ENCODE peak calls at places on chromosome 15, in seven cellular contexts. One of them, this sample, is unnamed.

GRCh38 chr15:44340410-44340809 is 51.9 kb downstream of the GOLM2 start:
- DNase-seq in breast epithelium: no peak
- DNase-seq in thyroid gland: peak
- DNase-seq in heart left ventricle: no peak
- DNase-seq in A549: no peak
- DNase-seq in endothelial cell of umbilical vein: no peak
- DNase-seq in sigmoid colon: no peak
- DNase-seq in this sample: no peak

GRCh38 chr15:31399544-31400171 is 73.0 kb downstream of the KLF13 start:
- DNase-seq in breast epithelium: no peak
- DNase-seq in thyroid gland: no peak
- DNase-seq in heart left ventricle: no peak
- DNase-seq in A549: no peak
- DNase-seq in endothelial cell of umbilical vein: no peak
- DNase-seq in sigmoid colon: peak
- DNase-seq in this sample: no peak

GRCh38 chr15:101378356-101378755 is 83.3 kb upstream of the SNRPA1 start:
- DNase-seq in breast epithelium: no peak
- DNase-seq in thyroid gland: no peak
- DNase-seq in heart left ventricle: no peak
- DNase-seq in A549: no peak
- DNase-seq in endothelial cell of umbilical vein: no peak
- DNase-seq in sigmoid colon: no peak
- DNase-seq in this sample: no peak

GRCh38 chr15:85403745-85404144 is 23.3 kb downstream of the AKAP13 start:
- DNase-seq in breast epithelium: no peak
- DNase-seq in thyroid gland: peak
- DNase-seq in heart left ventricle: no peak
- DNase-seq in A549: no peak
- DNase-seq in endothelial cell of umbilical vein: no peak
- DNase-seq in sigmoid colon: no peak
- DNase-seq in this sample: no peak

GRCh38 chr15:78255421-78256043 is 8.8 kb upstream of the DNAJA4 start:
- DNase-seq in breast epithelium: no peak
- DNase-seq in thyroid gland: no peak
- DNase-seq in heart left ventricle: no peak
- DNase-seq in A549: no peak
- DNase-seq in endothelial cell of umbilical vein: no peak
- DNase-seq in sigmoid colon: no peak
- DNase-seq in this sample: no peak

GRCh38 chr15:67303490-67304363 is 49.1 kb downstream of the IQCH start:
- DNase-seq in breast epithelium: no peak
- DNase-seq in thyroid gland: peak
- DNase-seq in heart left ventricle: no peak
- DNase-seq in A549: peak
- DNase-seq in endothelial cell of umbilical vein: peak
- DNase-seq in sigmoid colon: no peak
- DNase-seq in this sample: no peak

GRCh38 chr15:48966595-48967301 is 3.0 kb upstream of the SHC4 start:
- DNase-seq in breast epithelium: no peak
- DNase-seq in thyroid gland: no peak
- DNase-seq in heart left ventricle: no peak
- DNase-seq in A549: no peak
- DNase-seq in endothelial cell of umbilical vein: no peak
- DNase-seq in sigmoid colon: no peak
- DNase-seq in this sample: no peak

GRCh38 chr15:80846416-80846815 is 67.2 kb downstream of the CEMIP start:
- DNase-seq in breast epithelium: no peak
- DNase-seq in thyroid gland: no peak
- DNase-seq in heart left ventricle: no peak
- DNase-seq in A549: no peak
- DNase-seq in endothelial cell of umbilical vein: no peak
- DNase-seq in sigmoid colon: no peak
- DNase-seq in this sample: no peak

GRCh38 chr15:72923304-72923703 is 129.0 kb upstream of the NEO1 start:
- DNase-seq in breast epithelium: no peak
- DNase-seq in thyroid gland: no peak
- DNase-seq in heart left ventricle: no peak
- DNase-seq in A549: no peak
- DNase-seq in endothelial cell of umbilical vein: no peak
- DNase-seq in sigmoid colon: no peak
- DNase-seq in this sample: no peak

GRCh38 chr15:81645470-81645869 is 271.5 kb upstream of the TMC3 start:
- DNase-seq in breast epithelium: no peak
- DNase-seq in thyroid gland: no peak
- DNase-seq in heart left ventricle: no peak
- DNase-seq in A549: no peak
- DNase-seq in endothelial cell of umbilical vein: no peak
- DNase-seq in sigmoid colon: no peak
- DNase-seq in this sample: no peak

GRCh38 chr15:57054351-57054750 is 135.9 kb downstream of the TCF12 start:
- DNase-seq in breast epithelium: no peak
- DNase-seq in thyroid gland: no peak
- DNase-seq in heart left ventricle: no peak
- DNase-seq in A549: no peak
- DNase-seq in endothelial cell of umbilical vein: no peak
- DNase-seq in sigmoid colon: no peak
- DNase-seq in this sample: no peak

GRCh38 chr15:34514251-34514760 is 69.1 kb downstream of the GOLGA8B start:
- DNase-seq in breast epithelium: no peak
- DNase-seq in thyroid gland: peak
- DNase-seq in heart left ventricle: peak
- DNase-seq in A549: peak
- DNase-seq in endothelial cell of umbilical vein: peak
- DNase-seq in sigmoid colon: peak
- DNase-seq in this sample: no peak

GRCh38 chr15:71471347-71471746 is 339.0 kb upstream of the NR2E3 start:
- DNase-seq in breast epithelium: no peak
- DNase-seq in thyroid gland: no peak
- DNase-seq in heart left ventricle: no peak
- DNase-seq in A549: peak
- DNase-seq in endothelial cell of umbilical vein: no peak
- DNase-seq in sigmoid colon: no peak
- DNase-seq in this sample: no peak

GRCh38 chr15:52369030-52369429 is 73.4 kb upstream of the MYO5C start:
- DNase-seq in breast epithelium: no peak
- DNase-seq in thyroid gland: no peak
- DNase-seq in heart left ventricle: no peak
- DNase-seq in A549: no peak
- DNase-seq in endothelial cell of umbilical vein: no peak
- DNase-seq in sigmoid colon: no peak
- DNase-seq in this sample: no peak

GRCh38 chr15:76393614-76394013 is 57.0 kb downstream of the ISL2 start:
- DNase-seq in breast epithelium: no peak
- DNase-seq in thyroid gland: no peak
- DNase-seq in heart left ventricle: no peak
- DNase-seq in A549: no peak
- DNase-seq in endothelial cell of umbilical vein: peak
- DNase-seq in sigmoid colon: no peak
- DNase-seq in this sample: no peak

GRCh38 chr15:43541785-43542184 is 24.4 kb downstream of the MAP1A start:
- DNase-seq in breast epithelium: no peak
- DNase-seq in thyroid gland: no peak
- DNase-seq in heart left ventricle: no peak
- DNase-seq in A549: no peak
- DNase-seq in endothelial cell of umbilical vein: no peak
- DNase-seq in sigmoid colon: no peak
- DNase-seq in this sample: no peak

GRCh38 chr15:45670511-45670910 is 35.7 kb downstream of the SQOR start:
- DNase-seq in breast epithelium: no peak
- DNase-seq in thyroid gland: no peak
- DNase-seq in heart left ventricle: no peak
- DNase-seq in A549: no peak
- DNase-seq in endothelial cell of umbilical vein: peak
- DNase-seq in sigmoid colon: no peak
- DNase-seq in this sample: no peak

GRCh38 chr15:34699968-34700640 is 54.7 kb downstream of the GJD2 start:
- DNase-seq in breast epithelium: no peak
- DNase-seq in thyroid gland: no peak
- DNase-seq in heart left ventricle: no peak
- DNase-seq in A549: no peak
- DNase-seq in endothelial cell of umbilical vein: peak
- DNase-seq in sigmoid colon: no peak
- DNase-seq in this sample: no peak

GRCh38 chr15:70561885-70562284 is 201.5 kb downstream of the UACA start:
- DNase-seq in breast epithelium: no peak
- DNase-seq in thyroid gland: no peak
- DNase-seq in heart left ventricle: no peak
- DNase-seq in A549: no peak
- DNase-seq in endothelial cell of umbilical vein: no peak
- DNase-seq in sigmoid colon: peak
- DNase-seq in this sample: peak

GRCh38 chr15:29115093-29115991 is 154.3 kb downstream of the NSMCE3 start:
- DNase-seq in breast epithelium: no peak
- DNase-seq in thyroid gland: peak
- DNase-seq in heart left ventricle: no peak
- DNase-seq in A549: no peak
- DNase-seq in endothelial cell of umbilical vein: peak
- DNase-seq in sigmoid colon: no peak
- DNase-seq in this sample: no peak

GRCh38 chr15:39631357-39631756 is 50.5 kb downstream of the THBS1 start:
- DNase-seq in breast epithelium: no peak
- DNase-seq in thyroid gland: no peak
- DNase-seq in heart left ventricle: no peak
- DNase-seq in A549: no peak
- DNase-seq in endothelial cell of umbilical vein: no peak
- DNase-seq in sigmoid colon: no peak
- DNase-seq in this sample: no peak

GRCh38 chr15:39362832-39363561 is 217.9 kb upstream of the THBS1 start:
- DNase-seq in breast epithelium: no peak
- DNase-seq in thyroid gland: no peak
- DNase-seq in heart left ventricle: no peak
- DNase-seq in A549: no peak
- DNase-seq in endothelial cell of umbilical vein: peak
- DNase-seq in sigmoid colon: no peak
- DNase-seq in this sample: no peak

GRCh38 chr15:89307046-89307587 is 27.5 kb downstream of the POLG start:
- DNase-seq in breast epithelium: no peak
- DNase-seq in thyroid gland: no peak
- DNase-seq in heart left ventricle: no peak
- DNase-seq in A549: no peak
- DNase-seq in endothelial cell of umbilical vein: peak
- DNase-seq in sigmoid colon: no peak
- DNase-seq in this sample: no peak

GRCh38 chr15:98896802-98897732 is 110.5 kb downstream of the PGPEP1L start:
- DNase-seq in breast epithelium: no peak
- DNase-seq in thyroid gland: no peak
- DNase-seq in heart left ventricle: peak
- DNase-seq in A549: peak
- DNase-seq in endothelial cell of umbilical vein: peak
- DNase-seq in sigmoid colon: no peak
- DNase-seq in this sample: no peak
- H3K4me3 ChIP-seq in breast epithelium: no peak
- H3K4me3 ChIP-seq in thyroid gland: no peak
- H3K4me3 ChIP-seq in heart left ventricle: no peak
- H3K4me3 ChIP-seq in A549: peak
- H3K4me3 ChIP-seq in endothelial cell of umbilical vein: peak
- H3K4me3 ChIP-seq in sigmoid colon: no peak
- H3K4me3 ChIP-seq in this sample: no peak

DNA sequence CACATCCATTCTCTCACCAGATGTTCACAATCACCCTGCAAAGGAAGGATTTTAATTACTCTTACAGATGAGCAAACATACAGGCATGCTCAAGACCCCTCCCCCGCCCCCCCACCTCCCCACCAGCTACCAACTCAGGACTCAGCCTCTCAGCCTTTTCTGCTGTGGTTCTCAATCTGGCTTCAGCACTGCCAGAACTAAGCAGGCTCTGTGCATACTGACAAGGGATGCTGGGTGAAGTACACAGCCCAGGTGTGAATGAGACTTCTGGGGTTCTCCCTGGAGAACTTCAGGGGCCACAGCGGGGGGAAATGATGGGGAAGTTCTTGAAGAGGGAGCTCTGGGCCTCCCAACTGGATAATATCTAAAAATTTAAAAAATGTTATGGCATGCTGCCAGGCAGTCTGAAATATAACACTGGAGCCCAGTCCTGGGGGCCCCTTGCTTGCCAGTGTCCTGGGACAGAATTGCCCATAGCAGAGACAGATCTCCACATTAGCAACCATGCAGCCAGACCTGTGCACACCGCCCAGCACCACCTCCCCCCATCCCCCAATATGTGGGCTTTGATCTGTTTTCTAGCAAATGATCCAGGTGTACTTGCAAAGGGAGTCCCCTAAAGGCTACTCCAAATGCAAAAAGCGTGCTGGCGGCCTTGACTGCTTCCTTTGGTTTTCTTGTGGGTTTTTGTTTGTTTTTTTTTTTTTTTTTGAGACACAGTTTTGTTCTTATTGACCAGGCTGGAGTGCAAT is 41.4 kb downstream of the PGPEP1L start:
- DNase-seq in breast epithelium: no peak
- DNase-seq in thyroid gland: no peak
- DNase-seq in heart left ventricle: no peak
- DNase-seq in A549: no peak
- DNase-seq in endothelial cell of umbilical vein: no peak
- DNase-seq in sigmoid colon: no peak
- DNase-seq in this sample: no peak
- TF ChIP-seq POLR2A in breast epithelium: no peak
- TF ChIP-seq POLR2A in thyroid gland: no peak
- TF ChIP-seq POLR2A in heart left ventricle: no peak
- TF ChIP-seq POLR2A in A549: no peak
- TF ChIP-seq POLR2A in endothelial cell of umbilical vein: no peak
- TF ChIP-seq POLR2A in sigmoid colon: no peak
- TF ChIP-seq POLR2A in this sample: no peak

GRCh38 chr15:25989327-25989726 is 126.2 kb upstream of the ATP10A start:
- DNase-seq in breast epithelium: no peak
- DNase-seq in thyroid gland: no peak
- DNase-seq in heart left ventricle: no peak
- DNase-seq in A549: no peak
- DNase-seq in endothelial cell of umbilical vein: no peak
- DNase-seq in sigmoid colon: no peak
- DNase-seq in this sample: no peak
- H3K4me3 ChIP-seq in breast epithelium: no peak
- H3K4me3 ChIP-seq in thyroid gland: no peak
- H3K4me3 ChIP-seq in heart left ventricle: no peak
- H3K4me3 ChIP-seq in A549: no peak
- H3K4me3 ChIP-seq in endothelial cell of umbilical vein: no peak
- H3K4me3 ChIP-seq in sigmoid colon: no peak
- H3K4me3 ChIP-seq in this sample: no peak

DNA sequence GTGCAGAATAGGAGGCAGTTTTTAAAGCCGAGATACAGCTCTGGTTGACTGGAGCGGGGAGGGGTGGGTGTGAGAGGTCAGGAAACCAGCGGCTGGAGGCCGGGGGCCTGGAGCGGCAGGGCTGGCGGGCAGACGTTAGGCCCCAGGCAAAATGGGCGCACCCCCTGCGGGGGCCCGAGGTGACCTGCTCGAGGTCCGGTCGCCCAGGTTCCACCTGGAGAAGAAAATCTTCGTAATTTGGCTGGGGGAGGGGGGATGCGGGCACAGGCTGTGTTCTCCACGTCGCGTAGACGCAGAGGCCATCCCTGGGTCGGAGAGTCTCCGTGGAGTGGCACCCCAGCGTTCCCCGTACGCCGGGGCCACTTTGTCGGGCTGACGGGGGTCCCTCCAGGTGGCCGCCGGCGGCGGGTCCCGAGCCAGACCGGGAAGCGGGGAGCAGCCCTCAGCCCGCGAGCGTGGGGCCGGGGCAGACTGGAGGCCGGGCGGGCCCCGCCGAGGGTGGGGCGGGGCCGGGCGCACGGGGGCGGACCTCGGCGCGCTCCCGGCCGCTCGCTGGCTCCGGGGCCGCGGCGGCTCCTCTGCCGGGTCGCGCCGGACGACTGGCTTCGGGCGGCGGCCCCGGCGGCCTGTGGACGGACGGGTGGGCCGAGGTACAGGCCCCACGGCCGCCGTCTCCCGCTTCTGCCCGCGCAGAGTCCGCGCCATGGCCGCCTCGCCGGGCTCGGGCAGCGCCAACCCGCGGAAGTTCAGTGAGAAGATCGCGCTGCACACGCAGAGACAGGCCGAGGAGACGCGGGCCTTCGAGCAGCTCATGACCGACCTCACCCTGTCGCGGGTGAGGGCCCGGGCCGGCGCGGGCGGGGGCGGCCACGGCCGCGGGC is at the start of gene CRTC3:
- DNase-seq in breast epithelium: peak
- DNase-seq in thyroid gland: peak
- DNase-seq in heart left ventricle: peak
- DNase-seq in A549: peak
- DNase-seq in endothelial cell of umbilical vein: peak
- DNase-seq in sigmoid colon: peak
- DNase-seq in this sample: peak
- TF ChIP-seq POLR2A in breast epithelium: no peak
- TF ChIP-seq POLR2A in thyroid gland: peak
- TF ChIP-seq POLR2A in heart left ventricle: no peak
- TF ChIP-seq POLR2A in A549: peak
- TF ChIP-seq POLR2A in endothelial cell of umbilical vein: peak
- TF ChIP-seq POLR2A in sigmoid colon: no peak
- TF ChIP-seq POLR2A in this sample: peak